ENCODE peak calls at places on chromosomes 16 and 17, in five cellular contexts. O, S, Y, Q and K are unnamed samples.

GRCh38 chr17:75853410-75853809 is 1.7 kb downstream of the WBP2 start:
- DNase-seq in O (no peak), S (no peak), Y (no peak), Q (peak), K (no peak)

GRCh38 chr16:70395345-70395901 is 43.5 kb downstream of the ST3GAL2 start:
- DNase-seq in O (peak), S (peak), Y (peak), Q (peak), K (peak)

GRCh38 chr16:53156516-53156915 is 101.7 kb downstream of the CHD9 start:
- DNase-seq in O (no peak), S (no peak), Y (no peak), Q (no peak), K (no peak)

GRCh38 chr17:36921131-36921851 is 16.0 kb upstream of the LHX1 start:
- DNase-seq in O (no peak), S (no peak), Y (peak), Q (no peak), K (no peak)

GRCh38 chr16:1976216-1976520 is 4.3 kb downstream of the TBL3 start:
- DNase-seq in O (no peak), S (no peak), Y (no peak), Q (no peak), K (no peak)

GRCh38 chr16:1122031-1122765 is 26.2 kb upstream of the C1QTNF8 start:
- DNase-seq in O (no peak), S (no peak), Y (no peak), Q (no peak), K (no peak)

GRCh38 chr16:54928016-54928356 is 2.7 kb upstream of the IRX5 start:
- DNase-seq in O (no peak), S (no peak), Y (peak), Q (no peak), K (no peak)

GRCh38 chr16:57036315-57036714 is 47.0 kb downstream of the NLRC5 start:
- DNase-seq in O (no peak), S (no peak), Y (no peak), Q (no peak), K (no peak)

GRCh38 chr17:72501404-72502110 is 380.7 kb downstream of the SOX9 start:
- DNase-seq in O (peak), S (no peak), Y (no peak), Q (peak), K (no peak)

GRCh38 chr17:78127240-78127887 is 1.2 kb downstream of the TMC6 start:
- DNase-seq in O (peak), S (peak), Y (no peak), Q (peak), K (peak)

GRCh38 chr16:2331199-2331931 is 9.2 kb downstream of the ABCA3 start:
- DNase-seq in O (peak), S (peak), Y (no peak), Q (peak), K (no peak)

GRCh38 chr16:86573215-86573614 is 5.1 kb upstream of the FOXL1 start:
- DNase-seq in O (no peak), S (no peak), Y (peak), Q (peak), K (no peak)

GRCh38 chr17:47822785-47823184 is 1.2 kb upstream of the OSBPL7 start:
- DNase-seq in O (no peak), S (no peak), Y (no peak), Q (no peak), K (no peak)

GRCh38 chr17:47821031-47821423 is 567 bp downstream of the OSBPL7 start:
- DNase-seq in O (no peak), S (no peak), Y (no peak), Q (no peak), K (no peak)

GRCh38 chr17:47823519-47823918 is 1.9 kb upstream of the OSBPL7 start:
- DNase-seq in O (no peak), S (no peak), Y (no peak), Q (no peak), K (no peak)

GRCh38 chr17:47820023-47820789 is 1.4 kb downstream of the OSBPL7 start:
- DNase-seq in O (peak), S (peak), Y (no peak), Q (no peak), K (no peak)

GRCh38 chr17:47821424-47822379 is at the start of gene OSBPL7:
- DNase-seq in O (peak), S (peak), Y (peak), Q (peak), K (peak)
- TF ChIP-seq CTCF in O (peak), S (no peak), Y (peak), Q (no peak), K (no peak)

GRCh38 chr16:71627631-71628236 is 1.8 kb downstream of the MARVELD3 start:
- DNase-seq in O (no peak), S (no peak), Y (peak), Q (no peak), K (no peak)

GRCh38 chr16:71626858-71627213 is 852 bp downstream of the MARVELD3 start:
- DNase-seq in O (peak), S (peak), Y (peak), Q (peak), K (no peak)

GRCh38 chr16:71628810-71629209 is 2.8 kb downstream of the MARVELD3 start:
- DNase-seq in O (no peak), S (no peak), Y (no peak), Q (no peak), K (no peak)

GRCh38 chr16:71625113-71625850 is 702 bp upstream of the MARVELD3 start:
- DNase-seq in O (no peak), S (no peak), Y (no peak), Q (no peak), K (no peak)

GRCh38 chr16:71626018-71626857 is at the start of gene MARVELD3:
- DNase-seq in O (peak), S (peak), Y (peak), Q (peak), K (peak)
- H3K27ac ChIP-seq in O (peak), S (no peak), Y (peak), Q (peak), K (no peak)

GRCh38 chr17:80890551-80890930 is 101.1 kb upstream of the CHMP6 start:
- DNase-seq in O (no peak), S (no peak), Y (no peak), Q (no peak), K (no peak)
- TF ChIP-seq CTCF in O (no peak), S (no peak), Y (peak), Q (no peak), K (no peak)

GRCh38 chr17:64778102-64778366 is 115.9 kb upstream of the SMURF2 start:
- DNase-seq in O (no peak), S (no peak), Y (no peak), Q (no peak), K (no peak)
- H3K27ac ChIP-seq in O (peak), S (peak), Y (no peak), Q (peak), K (no peak)